ENCODE peak calls at places on chromosomes 3 and 15, in six cellular contexts. One of them, this sample, is unnamed.

GRCh38 chr3:146250449-146251382 is at the start of gene PLSCR4:
- DNase-seq in NCI-H1436 treated with DMSO at 0.1 percent for 48 hours: no peak
- DNase-seq in activated gamma-delta T cell treated with anti-CD3 and anti-CD28 coated beads, Interleukin-2, amount 50 U/mL, for 16 hours: no peak
- DNase-seq in fibroblast of villous mesenchyme: peak
- DNase-seq in endothelial cell of umbilical vein: peak
- DNase-seq in hepatocyte: peak
- DNase-seq in this sample: peak

GRCh38 chr3:104102386-104102785 is 1264.3 kb upstream of the ALCAM start:
- DNase-seq in NCI-H1436 treated with DMSO at 0.1 percent for 48 hours: no peak
- DNase-seq in activated gamma-delta T cell treated with anti-CD3 and anti-CD28 coated beads, Interleukin-2, amount 50 U/mL, for 16 hours: no peak
- DNase-seq in fibroblast of villous mesenchyme: peak
- DNase-seq in endothelial cell of umbilical vein: peak
- DNase-seq in hepatocyte: peak
- DNase-seq in this sample: no peak

GRCh38 chr3:68771683-68772082 is 160.7 kb downstream of the TAFA4 start:
- DNase-seq in NCI-H1436 treated with DMSO at 0.1 percent for 48 hours: no peak
- DNase-seq in activated gamma-delta T cell treated with anti-CD3 and anti-CD28 coated beads, Interleukin-2, amount 50 U/mL, for 16 hours: no peak
- DNase-seq in fibroblast of villous mesenchyme: peak
- DNase-seq in endothelial cell of umbilical vein: no peak
- DNase-seq in hepatocyte: no peak
- DNase-seq in this sample: no peak

GRCh38 chr15:64842986-64843561 is 1.4 kb downstream of the PLEKHO2 start:
- DNase-seq in NCI-H1436 treated with DMSO at 0.1 percent for 48 hours: no peak
- DNase-seq in activated gamma-delta T cell treated with anti-CD3 and anti-CD28 coated beads, Interleukin-2, amount 50 U/mL, for 16 hours: no peak
- DNase-seq in fibroblast of villous mesenchyme: peak
- DNase-seq in endothelial cell of umbilical vein: peak
- DNase-seq in hepatocyte: no peak
- DNase-seq in this sample: no peak

GRCh38 chr3:11563159-11563558 is 80.6 kb downstream of the VGLL4 start:
- DNase-seq in NCI-H1436 treated with DMSO at 0.1 percent for 48 hours: no peak
- DNase-seq in activated gamma-delta T cell treated with anti-CD3 and anti-CD28 coated beads, Interleukin-2, amount 50 U/mL, for 16 hours: no peak
- DNase-seq in fibroblast of villous mesenchyme: no peak
- DNase-seq in endothelial cell of umbilical vein: no peak
- DNase-seq in hepatocyte: no peak
- DNase-seq in this sample: no peak

GRCh38 chr3:172627057-172627809 is 83.6 kb downstream of the NCEH1 start:
- DNase-seq in NCI-H1436 treated with DMSO at 0.1 percent for 48 hours: no peak
- DNase-seq in activated gamma-delta T cell treated with anti-CD3 and anti-CD28 coated beads, Interleukin-2, amount 50 U/mL, for 16 hours: no peak
- DNase-seq in fibroblast of villous mesenchyme: peak
- DNase-seq in endothelial cell of umbilical vein: peak
- DNase-seq in hepatocyte: no peak
- DNase-seq in this sample: no peak

GRCh38 chr15:51727141-51727897 is 10.1 kb downstream of the LYSMD2 start:
- DNase-seq in NCI-H1436 treated with DMSO at 0.1 percent for 48 hours: no peak
- DNase-seq in activated gamma-delta T cell treated with anti-CD3 and anti-CD28 coated beads, Interleukin-2, amount 50 U/mL, for 16 hours: no peak
- DNase-seq in fibroblast of villous mesenchyme: no peak
- DNase-seq in endothelial cell of umbilical vein: no peak
- DNase-seq in hepatocyte: no peak
- DNase-seq in this sample: no peak

GRCh38 chr3:29609007-29609805 is 328.3 kb downstream of the RBMS3 start:
- DNase-seq in NCI-H1436 treated with DMSO at 0.1 percent for 48 hours: no peak
- DNase-seq in activated gamma-delta T cell treated with anti-CD3 and anti-CD28 coated beads, Interleukin-2, amount 50 U/mL, for 16 hours: no peak
- DNase-seq in fibroblast of villous mesenchyme: no peak
- DNase-seq in endothelial cell of umbilical vein: no peak
- DNase-seq in hepatocyte: no peak
- DNase-seq in this sample: no peak

GRCh38 chr15:55267401-55268053 is 22.1 kb downstream of the RAB27A start:
- DNase-seq in NCI-H1436 treated with DMSO at 0.1 percent for 48 hours: no peak
- DNase-seq in activated gamma-delta T cell treated with anti-CD3 and anti-CD28 coated beads, Interleukin-2, amount 50 U/mL, for 16 hours: peak
- DNase-seq in fibroblast of villous mesenchyme: peak
- DNase-seq in endothelial cell of umbilical vein: peak
- DNase-seq in hepatocyte: peak
- DNase-seq in this sample: no peak

GRCh38 chr15:55194246-55194645 is 2.5 kb downstream of the RSL24D1 start:
- DNase-seq in NCI-H1436 treated with DMSO at 0.1 percent for 48 hours: no peak
- DNase-seq in activated gamma-delta T cell treated with anti-CD3 and anti-CD28 coated beads, Interleukin-2, amount 50 U/mL, for 16 hours: no peak
- DNase-seq in fibroblast of villous mesenchyme: peak
- DNase-seq in endothelial cell of umbilical vein: no peak
- DNase-seq in hepatocyte: no peak
- DNase-seq in this sample: no peak

GRCh38 chr3:172690936-172691335 is 19.9 kb downstream of the NCEH1 start:
- DNase-seq in NCI-H1436 treated with DMSO at 0.1 percent for 48 hours: no peak
- DNase-seq in activated gamma-delta T cell treated with anti-CD3 and anti-CD28 coated beads, Interleukin-2, amount 50 U/mL, for 16 hours: no peak
- DNase-seq in fibroblast of villous mesenchyme: no peak
- DNase-seq in endothelial cell of umbilical vein: no peak
- DNase-seq in hepatocyte: no peak
- DNase-seq in this sample: no peak

GRCh38 chr3:14358426-14359211 is 43.8 kb upstream of the SLC6A6 start:
- DNase-seq in NCI-H1436 treated with DMSO at 0.1 percent for 48 hours: no peak
- DNase-seq in activated gamma-delta T cell treated with anti-CD3 and anti-CD28 coated beads, Interleukin-2, amount 50 U/mL, for 16 hours: no peak
- DNase-seq in fibroblast of villous mesenchyme: peak
- DNase-seq in endothelial cell of umbilical vein: no peak
- DNase-seq in hepatocyte: peak
- DNase-seq in this sample: no peak

GRCh38 chr3:161291191-161291901 is 70.2 kb downstream of the NMD3 start:
- DNase-seq in NCI-H1436 treated with DMSO at 0.1 percent for 48 hours: no peak
- DNase-seq in activated gamma-delta T cell treated with anti-CD3 and anti-CD28 coated beads, Interleukin-2, amount 50 U/mL, for 16 hours: no peak
- DNase-seq in fibroblast of villous mesenchyme: no peak
- DNase-seq in endothelial cell of umbilical vein: no peak
- DNase-seq in hepatocyte: no peak
- DNase-seq in this sample: no peak

GRCh38 chr3:69085543-69086132 is 901 bp downstream of the ARL6IP5 start:
- DNase-seq in NCI-H1436 treated with DMSO at 0.1 percent for 48 hours: no peak
- DNase-seq in activated gamma-delta T cell treated with anti-CD3 and anti-CD28 coated beads, Interleukin-2, amount 50 U/mL, for 16 hours: no peak
- DNase-seq in fibroblast of villous mesenchyme: peak
- DNase-seq in endothelial cell of umbilical vein: no peak
- DNase-seq in hepatocyte: peak
- DNase-seq in this sample: no peak

GRCh38 chr3:135260025-135260424 is 465.0 kb downstream of the EPHB1 start:
- DNase-seq in NCI-H1436 treated with DMSO at 0.1 percent for 48 hours: no peak
- DNase-seq in activated gamma-delta T cell treated with anti-CD3 and anti-CD28 coated beads, Interleukin-2, amount 50 U/mL, for 16 hours: no peak
- DNase-seq in fibroblast of villous mesenchyme: no peak
- DNase-seq in endothelial cell of umbilical vein: no peak
- DNase-seq in hepatocyte: no peak
- DNase-seq in this sample: no peak

GRCh38 chr3:67109651-67110204 is 111.6 kb downstream of the KBTBD8 start:
- DNase-seq in NCI-H1436 treated with DMSO at 0.1 percent for 48 hours: no peak
- DNase-seq in activated gamma-delta T cell treated with anti-CD3 and anti-CD28 coated beads, Interleukin-2, amount 50 U/mL, for 16 hours: no peak
- DNase-seq in fibroblast of villous mesenchyme: peak
- DNase-seq in endothelial cell of umbilical vein: peak
- DNase-seq in hepatocyte: peak
- DNase-seq in this sample: no peak

GRCh38 chr3:65190111-65190510 is 502.3 kb upstream of the ADAMTS9 start:
- DNase-seq in NCI-H1436 treated with DMSO at 0.1 percent for 48 hours: no peak
- DNase-seq in activated gamma-delta T cell treated with anti-CD3 and anti-CD28 coated beads, Interleukin-2, amount 50 U/mL, for 16 hours: no peak
- DNase-seq in fibroblast of villous mesenchyme: no peak
- DNase-seq in endothelial cell of umbilical vein: no peak
- DNase-seq in hepatocyte: no peak
- DNase-seq in this sample: no peak

GRCh38 chr15:63263519-63263918 is 13.9 kb upstream of the APH1B start:
- DNase-seq in NCI-H1436 treated with DMSO at 0.1 percent for 48 hours: no peak
- DNase-seq in activated gamma-delta T cell treated with anti-CD3 and anti-CD28 coated beads, Interleukin-2, amount 50 U/mL, for 16 hours: no peak
- DNase-seq in fibroblast of villous mesenchyme: no peak
- DNase-seq in endothelial cell of umbilical vein: no peak
- DNase-seq in hepatocyte: peak
- DNase-seq in this sample: no peak

GRCh38 chr3:174869448-174869847 is 10.3 kb downstream of the NAALADL2 start:
- DNase-seq in NCI-H1436 treated with DMSO at 0.1 percent for 48 hours: no peak
- DNase-seq in activated gamma-delta T cell treated with anti-CD3 and anti-CD28 coated beads, Interleukin-2, amount 50 U/mL, for 16 hours: no peak
- DNase-seq in fibroblast of villous mesenchyme: peak
- DNase-seq in endothelial cell of umbilical vein: no peak
- DNase-seq in hepatocyte: no peak
- DNase-seq in this sample: no peak

GRCh38 chr3:171895890-171896289 is 52.7 kb downstream of the TMEM212 start:
- DNase-seq in NCI-H1436 treated with DMSO at 0.1 percent for 48 hours: no peak
- DNase-seq in activated gamma-delta T cell treated with anti-CD3 and anti-CD28 coated beads, Interleukin-2, amount 50 U/mL, for 16 hours: no peak
- DNase-seq in fibroblast of villous mesenchyme: peak
- DNase-seq in endothelial cell of umbilical vein: no peak
- DNase-seq in hepatocyte: no peak
- DNase-seq in this sample: no peak